ENCODE peak calls at places on chromosomes 6 and 20, in ten cellular contexts. One of them, this sample, is unnamed.

GRCh38 chr6:153965996-153966395 is 73.0 kb upstream of the OPRM1 start:
- DNase-seq in activated CD8-positive, alpha-beta memory T cell treated with anti-CD3 and anti-CD28 coated beads for 1 hour: no peak
- DNase-seq in effector memory CD8-positive, alpha-beta T cell: no peak
- DNase-seq in HFFc6: no peak
- DNase-seq in amniotic stem cell: no peak
- DNase-seq in CD4-positive, CD25-positive, alpha-beta regulatory T cell: peak; percentile 22
- DNase-seq in astrocyte of the hippocampus: peak; percentile 81
- DNase-seq in glomerular endothelial cell: no peak
- DNase-seq in NCI-H345: no peak
- DNase-seq in anterior cingulate cortex: no peak
- DNase-seq in this sample: no peak

GRCh38 chr20:59608396-59608795 is 4.1 kb downstream of the PHACTR3 start:
- DNase-seq in activated CD8-positive, alpha-beta memory T cell treated with anti-CD3 and anti-CD28 coated beads for 1 hour: no peak
- DNase-seq in effector memory CD8-positive, alpha-beta T cell: no peak
- DNase-seq in HFFc6: no peak
- DNase-seq in amniotic stem cell: no peak
- DNase-seq in CD4-positive, CD25-positive, alpha-beta regulatory T cell: no peak
- DNase-seq in astrocyte of the hippocampus: no peak
- DNase-seq in glomerular endothelial cell: no peak
- DNase-seq in NCI-H345: no peak
- DNase-seq in anterior cingulate cortex: no peak
- DNase-seq in this sample: no peak

GRCh38 chr6:36076178-36077088 is 48.8 kb downstream of the MAPK14 start:
- DNase-seq in activated CD8-positive, alpha-beta memory T cell treated with anti-CD3 and anti-CD28 coated beads for 1 hour: no peak
- DNase-seq in effector memory CD8-positive, alpha-beta T cell: no peak
- DNase-seq in HFFc6: no peak
- DNase-seq in amniotic stem cell: no peak
- DNase-seq in CD4-positive, CD25-positive, alpha-beta regulatory T cell: no peak
- DNase-seq in astrocyte of the hippocampus: no peak
- DNase-seq in glomerular endothelial cell: no peak
- DNase-seq in NCI-H345: no peak
- DNase-seq in anterior cingulate cortex: no peak
- DNase-seq in this sample: no peak

GRCh38 chr20:57749861-57750260 is 40.0 kb upstream of the PMEPA1 start:
- DNase-seq in activated CD8-positive, alpha-beta memory T cell treated with anti-CD3 and anti-CD28 coated beads for 1 hour: no peak
- DNase-seq in effector memory CD8-positive, alpha-beta T cell: no peak
- DNase-seq in HFFc6: no peak
- DNase-seq in amniotic stem cell: no peak
- DNase-seq in CD4-positive, CD25-positive, alpha-beta regulatory T cell: no peak
- DNase-seq in astrocyte of the hippocampus: no peak
- DNase-seq in glomerular endothelial cell: no peak
- DNase-seq in NCI-H345: no peak
- DNase-seq in anterior cingulate cortex: no peak
- DNase-seq in this sample: no peak

GRCh38 chr20:12177657-12178293 is 260.1 kb downstream of the BTBD3 start:
- DNase-seq in activated CD8-positive, alpha-beta memory T cell treated with anti-CD3 and anti-CD28 coated beads for 1 hour: no peak
- DNase-seq in effector memory CD8-positive, alpha-beta T cell: no peak
- DNase-seq in HFFc6: no peak
- DNase-seq in amniotic stem cell: no peak
- DNase-seq in CD4-positive, CD25-positive, alpha-beta regulatory T cell: no peak
- DNase-seq in astrocyte of the hippocampus: no peak
- DNase-seq in glomerular endothelial cell: no peak
- DNase-seq in NCI-H345: no peak
- DNase-seq in anterior cingulate cortex: no peak
- DNase-seq in this sample: no peak

GRCh38 chr6:84597238-84597875 is 167.0 kb downstream of the TBX18 start:
- DNase-seq in activated CD8-positive, alpha-beta memory T cell treated with anti-CD3 and anti-CD28 coated beads for 1 hour: no peak
- DNase-seq in effector memory CD8-positive, alpha-beta T cell: no peak
- DNase-seq in HFFc6: no peak
- DNase-seq in amniotic stem cell: no peak
- DNase-seq in CD4-positive, CD25-positive, alpha-beta regulatory T cell: no peak
- DNase-seq in astrocyte of the hippocampus: no peak
- DNase-seq in glomerular endothelial cell: no peak
- DNase-seq in NCI-H345: no peak
- DNase-seq in anterior cingulate cortex: no peak
- DNase-seq in this sample: no peak

GRCh38 chr20:37796121-37796520 is 102.3 kb downstream of the CTNNBL1 start:
- DNase-seq in activated CD8-positive, alpha-beta memory T cell treated with anti-CD3 and anti-CD28 coated beads for 1 hour: no peak
- DNase-seq in effector memory CD8-positive, alpha-beta T cell: no peak
- DNase-seq in HFFc6: no peak
- DNase-seq in amniotic stem cell: no peak
- DNase-seq in CD4-positive, CD25-positive, alpha-beta regulatory T cell: no peak
- DNase-seq in astrocyte of the hippocampus: peak; percentile 16
- DNase-seq in glomerular endothelial cell: no peak
- DNase-seq in NCI-H345: no peak
- DNase-seq in anterior cingulate cortex: no peak
- DNase-seq in this sample: no peak

GRCh38 chr20:58251979-58252591 is 23.6 kb upstream of the ANKRD60 start:
- DNase-seq in activated CD8-positive, alpha-beta memory T cell treated with anti-CD3 and anti-CD28 coated beads for 1 hour: no peak
- DNase-seq in effector memory CD8-positive, alpha-beta T cell: no peak
- DNase-seq in HFFc6: peak; percentile 89
- DNase-seq in amniotic stem cell: peak; percentile 73
- DNase-seq in CD4-positive, CD25-positive, alpha-beta regulatory T cell: no peak
- DNase-seq in astrocyte of the hippocampus: peak; percentile 69
- DNase-seq in glomerular endothelial cell: peak; percentile 78
- DNase-seq in NCI-H345: no peak
- DNase-seq in anterior cingulate cortex: no peak
- DNase-seq in this sample: peak; percentile 90

This sample was measured in Panc1.